ENCODE peak calls at places on chromosomes 16 and 17, in nine cellular contexts. C is Right ventricle myocardium superior, U is EL, X is H7, V is putamen, L is NCI-H510A, Z is anterior cingulate cortex, N is Calu3, M is EH. G is an unnamed sample.

GRCh38 chr17:82914375-82914774 is 74.6 kb upstream of the ZNF750 start:
- DNase-seq in C (peak; percentile 70), U (no peak), X (no peak), V (no peak), L (no peak), Z (no peak), N (no peak), M (peak; percentile 16), G (peak; percentile 64)

GRCh38 chr17:57534863-57535651 is 210.0 kb downstream of the CCDC182 start:
- DNase-seq in C (no peak), U (no peak), X (no peak), V (no peak), L (peak; percentile 75), Z (no peak), N (no peak), M (peak; percentile 42), G (no peak)

GRCh38 chr17:49553676-49554335 is 21.9 kb upstream of the NXPH3 start:
- DNase-seq in C (no peak), U (no peak), X (peak; percentile 12), V (no peak), L (no peak), Z (no peak), N (no peak), M (no peak), G (no peak)

GRCh38 chr17:9313346-9313745 is 262.3 kb downstream of the STX8 start:
- DNase-seq in C (no peak), U (no peak), X (no peak), V (peak; percentile 30), L (no peak), Z (no peak), N (no peak), M (no peak), G (no peak)

GRCh38 chr17:61416540-61417363 is 17.1 kb downstream of the TBX2 start:
- DNase-seq in C (peak; percentile 93), U (peak; percentile 95), X (peak; percentile 97), V (peak; percentile 57), L (peak; percentile 83), Z (no peak), N (peak; percentile 74), M (peak; percentile 94), G (peak; percentile 90)

GRCh38 chr17:5826384-5826783 is 242.1 kb upstream of the NLRP1 start:
- DNase-seq in C (no peak), U (peak; percentile 56), X (no peak), V (no peak), L (no peak), Z (no peak), N (no peak), M (peak; percentile 68), G (no peak)

GRCh38 chr17:1012823-1013728 is 16.1 kb downstream of the TIMM22 start:
- DNase-seq in C (peak; percentile 24), U (no peak), X (no peak), V (no peak), L (no peak), Z (no peak), N (no peak), M (no peak), G (peak; percentile 41)

GRCh38 chr17:51124641-51125503 is 4.2 kb upstream of the SPAG9 start:
- DNase-seq in C (no peak), U (no peak), X (no peak), V (no peak), L (no peak), Z (no peak), N (no peak), M (no peak), G (no peak)

GRCh38 chr16:24993722-24994686 is 21.2 kb downstream of the ARHGAP17 start:
- DNase-seq in C (no peak), U (peak; percentile 95), X (no peak), V (no peak), L (no peak), Z (no peak), N (peak; percentile 50), M (peak; percentile 96), G (no peak)

GRCh38 chr16:14576532-14576931 is 53.5 kb downstream of the PARN start:
- DNase-seq in C (no peak), U (no peak), X (no peak), V (no peak), L (no peak), Z (no peak), N (no peak), M (no peak), G (no peak)

GRCh38 chr17:5042152-5043022 is 7.2 kb upstream of the SLC52A1 start:
- DNase-seq in C (no peak), U (no peak), X (no peak), V (no peak), L (no peak), Z (no peak), N (no peak), M (no peak), G (no peak)

GRCh38 chr16:7025616-7026190 is 306.9 kb upstream of the RBFOX1 start:
- DNase-seq in C (peak; percentile 75), U (no peak), X (peak; percentile 61), V (peak; percentile 53), L (no peak), Z (peak; percentile 14), N (peak; percentile 41), M (no peak), G (peak; percentile 71)

GRCh38 chr16:9929313-9929712 is 252.9 kb downstream of the GRIN2A start:
- DNase-seq in C (no peak), U (no peak), X (no peak), V (no peak), L (no peak), Z (no peak), N (no peak), M (no peak), G (no peak)

GRCh38 chr17:70313450-70313849 is 144.1 kb downstream of the KCNJ2 start:
- DNase-seq in C (no peak), U (peak; percentile 45), X (no peak), V (no peak), L (no peak), Z (no peak), N (no peak), M (no peak), G (no peak)

GRCh38 chr17:3891626-3892094 is 1.2 kb downstream of the CAMKK1 start:
- DNase-seq in C (no peak), U (peak; percentile 35), X (no peak), V (no peak), L (peak; percentile 69), Z (no peak), N (no peak), M (peak; percentile 34), G (no peak)

GRCh38 chr17:44039829-44040635 is 25.3 kb upstream of the TMEM101 start:
- DNase-seq in C (no peak), U (no peak), X (no peak), V (no peak), L (no peak), Z (no peak), N (no peak), M (peak; percentile 54), G (no peak)

GRCh38 chr16:12341966-12342365 is 365.4 kb downstream of the SNX29 start:
- DNase-seq in C (no peak), U (peak; percentile 43), X (no peak), V (no peak), L (no peak), Z (no peak), N (no peak), M (peak; percentile 53), G (no peak)

GRCh38 chr17:60231691-60232090 is 81.9 kb downstream of the CA4 start:
- DNase-seq in C (no peak), U (peak; percentile 28), X (no peak), V (peak; percentile 63), L (no peak), Z (no peak), N (no peak), M (peak; percentile 49), G (no peak)

GRCh38 chr17:3738562-3739295 is 15.0 kb downstream of the HASPIN start:
- DNase-seq in C (no peak), U (no peak), X (peak; percentile 67), V (peak; percentile 71), L (no peak), Z (no peak), N (peak; percentile 37), M (no peak), G (peak; percentile 72)

GRCh38 chr16:62213763-62214162 is 177.5 kb upstream of the CDH8 start:
- DNase-seq in C (no peak), U (no peak), X (peak; percentile 45), V (no peak), L (no peak), Z (no peak), N (no peak), M (no peak), G (no peak)

GRCh38 chr16:27759301-27759871 is 209.4 kb downstream of the KATNIP start:
- DNase-seq in C (no peak), U (peak; percentile 77), X (no peak), V (no peak), L (no peak), Z (no peak), N (no peak), M (peak; percentile 77), G (peak; percentile 32)

GRCh38 chr17:68198931-68199836 is 48.7 kb upstream of the AMZ2 start:
- DNase-seq in C (peak; percentile 42), U (no peak), X (peak; percentile 79), V (no peak), L (peak; percentile 20), Z (no peak), N (peak; percentile 28), M (no peak), G (no peak)

GRCh38 chr17:62625870-62626200 is 1.6 kb upstream of the MRC2 start:
- DNase-seq in C (peak; percentile 51), U (no peak), X (peak; percentile 41), V (no peak), L (no peak), Z (no peak), N (no peak), M (no peak), G (no peak)

GRCh38 chr17:45584092-45585036 is 93.8 kb upstream of the PLEKHM1 start:
- DNase-seq in C (peak; percentile 58), U (peak; percentile 71), X (peak; percentile 84), V (peak; percentile 70), L (no peak), Z (no peak), N (peak; percentile 82), M (peak; percentile 67), G (peak; percentile 73)

GRCh38 chr16:9407206-9407758 is 315.8 kb downstream of the HAPSTR1 start:
- DNase-seq in C (no peak), U (no peak), X (peak; percentile 19), V (no peak), L (no peak), Z (no peak), N (no peak), M (no peak), G (no peak)

GRCh38 chr16:88686062-88686438 is 257 bp downstream of the SNAI3 start:
- DNase-seq in C (no peak), U (no peak), X (no peak), V (no peak), L (peak; percentile 61), Z (no peak), N (no peak), M (no peak), G (peak; percentile 74)

GRCh38 chr17:50190278-50191069 is 11.0 kb downstream of the COL1A1 start:
- DNase-seq in C (peak; percentile 7), U (no peak), X (no peak), V (no peak), L (no peak), Z (no peak), N (no peak), M (peak; percentile 86), G (no peak)

GRCh38 chr17:41140360-41141132 is at the start of gene KRTAP4-6:
- DNase-seq in C (no peak), U (peak; percentile 86), X (no peak), V (no peak), L (no peak), Z (no peak), N (peak; percentile 44), M (peak; percentile 93), G (no peak)

GRCh38 chr17:73644145-73645049 is at the start of gene SDK2:
- DNase-seq in C (no peak), U (no peak), X (peak; percentile 86), V (no peak), L (peak; percentile 44), Z (no peak), N (peak; percentile 12), M (no peak), G (no peak)

GRCh38 chr17:67995568-67996191 is 589 bp downstream of the C17orf58 start:
- DNase-seq in C (peak; percentile 63), U (peak; percentile 28), X (peak; percentile 88), V (no peak), L (no peak), Z (no peak), N (no peak), M (peak; percentile 15), G (no peak)

GRCh38 chr17:40707720-40708119 is 4.2 kb upstream of the KRT24 start:
- DNase-seq in C (peak; percentile 65), U (no peak), X (no peak), V (no peak), L (no peak), Z (no peak), N (peak; percentile 92), M (no peak), G (peak; percentile 51)

G was measured in lower lobe of right lung.